ENCODE peak calls at places on chromosomes 2 and 18, in ten cellular contexts. A is sigmoid colon, F is naive B cell, P is LoVo, U is fibroblast of mammary gland, T is aorta, C is DND-41, M is dermis blood vessel endothelial cell, W is mesenteric fat pad, J is lower leg skin. Q is an unnamed sample.

GRCh38 chr2:43328157-43328556 is 101.8 kb upstream of the ZFP36L2 start:
- DNase-seq in F (no peak), P (no peak), A (peak), M (no peak), C (no peak), W (no peak), T (no peak), U (no peak), J (no peak), Q (no peak)

GRCh38 chr18:62085766-62086165 is 101.1 kb downstream of the PIGN start:
- DNase-seq in W (no peak), T (no peak), C (no peak), U (peak), F (no peak), P (no peak), A (no peak), M (no peak), J (no peak), Q (no peak)

GRCh38 chr18:3599861-3600260 is 149.9 kb downstream of the TGIF1 start:
- DNase-seq in J (no peak), C (no peak), A (no peak), T (no peak), F (no peak), M (no peak), W (no peak), P (no peak), U (no peak), Q (no peak)

GRCh38 chr2:109208071-109208950 is 79.3 kb downstream of the SH3RF3 start:
- DNase-seq in J (no peak), M (peak), P (no peak), C (no peak), F (no peak), U (peak), A (no peak), W (no peak), T (no peak), Q (no peak)

GRCh38 chr2:229296561-229296960 is 25.5 kb upstream of the PID1 start:
- DNase-seq in U (no peak), P (no peak), M (no peak), A (no peak), J (peak), T (no peak), W (no peak), F (no peak), C (no peak), Q (no peak)

GRCh38 chr2:181916726-181917377 is 25.3 kb downstream of the ITPRID2 start:
- DNase-seq in U (peak), J (no peak), F (no peak), C (no peak), M (peak), P (no peak), W (no peak), A (no peak), T (no peak), Q (no peak)

GRCh38 chr2:27249891-27250651 is 12.8 kb downstream of the SLC30A3 start:
- DNase-seq in W (no peak), A (no peak), F (peak), M (peak), T (peak), U (peak), C (no peak), J (no peak), P (no peak), Q (no peak)

GRCh38 chr2:70994055-70994444 is 623 bp downstream of the TEX261 start:
- DNase-seq in P (no peak), J (no peak), A (no peak), C (no peak), M (peak), W (no peak), F (no peak), T (no peak), U (no peak), Q (no peak)

GRCh38 chr2:46845542-46846453 is 69.8 kb downstream of the MCFD2 start:
- DNase-seq in M (peak), P (no peak), A (peak), T (no peak), C (no peak), U (no peak), J (no peak), F (no peak), W (no peak), Q (no peak)

GRCh38 chr2:218123986-218124385 is 1.8 kb upstream of the CXCR2 start:
- DNase-seq in U (no peak), M (no peak), J (no peak), A (no peak), P (no peak), W (no peak), T (no peak), F (no peak), C (no peak), Q (no peak)

GRCh38 chr2:111100765-111101162 is 19.9 kb upstream of the BCL2L11 start:
- DNase-seq in A (no peak), F (no peak), C (no peak), J (no peak), M (peak), P (no peak), W (no peak), T (no peak), U (peak), Q (no peak)

Q was measured in kidney epithelial cell.